ENCODE peak calls at places on chromosomes 7 and 10, in ten cellular contexts. I is endodermal cell; P is ovary; C is Caco-2; A is testis; W is CD8-positive, alpha-beta memory T cell; Y is naive thymus-derived CD4-positive, alpha-beta T cell; T is MM.1S; M is suprapubic skin; E is aorta. H is an unnamed sample. For H3K4me1, the result is how much of the 10 kb centered on the place peaks cover.

GRCh38 chr7:142581341-142581740 is 167.9 kb upstream of the PRSS1 start:
- DNase-seq in I (no peak), P (no peak), C (peak), A (no peak), W (no peak), Y (no peak), T (peak), M (no peak), E (no peak), H (no peak)

GRCh38 chr7:17680026-17680425 is 260.3 kb downstream of the SNX13 start:
- DNase-seq in I (peak), P (no peak), C (no peak), A (peak), W (no peak), Y (no peak), T (no peak), M (peak), E (peak), H (no peak)

GRCh38 chr10:44807451-44807850 is 103.7 kb upstream of the TMEM72 start:
- DNase-seq in I (no peak), P (no peak), C (no peak), A (no peak), W (no peak), Y (no peak), T (no peak), M (no peak), E (no peak), H (no peak)

GRCh38 chr7:17646181-17646956 is 293.9 kb downstream of the SNX13 start:
- DNase-seq in I (no peak), P (no peak), C (no peak), A (no peak), W (no peak), Y (no peak), T (no peak), M (no peak), E (no peak), H (no peak)

GRCh38 chr7:90563286-90563685 is 32.8 kb upstream of the CDK14 start:
- DNase-seq in I (no peak), P (no peak), C (no peak), A (no peak), W (no peak), Y (no peak), T (no peak), M (no peak), E (no peak), H (no peak)

GRCh38 chr10:97866524-97867219 is 17.0 kb downstream of the GOLGA7B start:
- DNase-seq in I (peak), P (no peak), C (no peak), A (no peak), W (no peak), Y (no peak), T (no peak), M (no peak), E (no peak), H (no peak)

GRCh38 chr10:69685802-69686585 is 55.9 kb downstream of the FAM241B start:
- DNase-seq in I (no peak), P (peak), C (no peak), A (peak), W (no peak), Y (no peak), T (no peak), M (no peak), E (peak), H (peak)

GRCh38 chr7:80942261-80943041 is 23.6 kb upstream of the SEMA3C start:
- DNase-seq in I (peak), P (peak), C (peak), A (no peak), W (no peak), Y (no peak), T (peak), M (no peak), E (peak), H (no peak)

GRCh38 chr7:82167568-82168314 is 275.8 kb downstream of the CACNA2D1 start:
- DNase-seq in I (no peak), P (no peak), C (no peak), A (no peak), W (no peak), Y (no peak), T (no peak), M (no peak), E (no peak), H (no peak)

GRCh38 chr10:123165445-123166072 is 11.4 kb downstream of the BUB3 start:
- DNase-seq in I (no peak), P (no peak), C (no peak), A (no peak), W (no peak), Y (no peak), T (no peak), M (no peak), E (no peak), H (no peak)

GRCh38 chr7:21412953-21413352 is 14.9 kb upstream of the SP4 start:
- DNase-seq in I (no peak), P (no peak), C (no peak), A (no peak), W (no peak), Y (no peak), T (no peak), M (no peak), E (no peak), H (no peak)

GRCh38 chr7:26048663-26049062 is 103.3 kb upstream of the NFE2L3 start:
- DNase-seq in I (no peak), P (no peak), C (no peak), A (no peak), W (no peak), Y (no peak), T (no peak), M (no peak), E (no peak), H (no peak)

GRCh38 chr10:24202181-24202570 is 6.8 kb upstream of the KIAA1217 start:
- DNase-seq in I (peak), P (no peak), C (peak), A (no peak), W (no peak), Y (no peak), T (no peak), M (no peak), E (no peak), H (no peak)

GRCh38 chr7:147586526-147586925 is 1004.0 kb upstream of the C7orf33 start:
- DNase-seq in I (peak), P (no peak), C (no peak), A (no peak), W (no peak), Y (no peak), T (no peak), M (no peak), E (no peak), H (no peak)

DNA sequence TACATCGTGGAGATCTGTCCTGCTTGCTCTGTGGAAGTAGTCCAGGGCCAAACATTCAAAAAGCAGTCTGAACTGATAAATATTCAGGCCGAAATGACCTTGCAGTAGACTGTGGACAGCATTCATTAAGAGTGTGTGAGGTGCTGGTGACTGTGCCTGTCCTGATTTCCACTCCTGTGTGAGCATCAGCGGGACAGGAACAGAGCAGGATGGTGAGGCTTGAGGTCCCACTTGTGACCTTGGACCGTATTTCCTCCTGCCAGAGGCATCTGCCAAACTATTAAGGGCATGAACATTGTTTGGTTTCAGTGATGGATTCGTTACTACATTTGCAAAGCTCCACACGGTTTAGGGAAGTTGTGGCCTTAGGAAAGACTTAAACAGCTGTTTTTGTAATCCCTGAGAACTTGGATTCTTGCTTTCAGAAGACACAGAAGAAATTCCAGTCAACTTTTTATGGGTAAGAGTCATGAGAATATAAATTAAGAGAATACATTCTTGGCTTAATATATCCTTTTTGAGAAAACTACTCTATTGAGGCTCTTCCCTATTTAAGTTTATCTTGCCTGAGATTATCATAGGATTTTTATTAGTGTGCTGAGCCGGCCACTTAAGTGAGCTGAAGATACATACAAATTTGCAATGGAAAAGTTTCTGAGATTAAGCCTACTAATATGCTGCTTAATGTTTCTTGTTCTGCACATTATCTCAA is 32.9 kb downstream of the CCNY start:
- DNase-seq in I (no peak), P (no peak), C (no peak), A (no peak), W (no peak), Y (no peak), T (no peak), M (no peak), E (no peak), H (no peak)
- H3K4me1 ChIP-seq in I (under half), P (under half), C (half or more), A (under half), W (under half), Y (under half), T (under half), M (under half), E (under half), H (under half)

DNA sequence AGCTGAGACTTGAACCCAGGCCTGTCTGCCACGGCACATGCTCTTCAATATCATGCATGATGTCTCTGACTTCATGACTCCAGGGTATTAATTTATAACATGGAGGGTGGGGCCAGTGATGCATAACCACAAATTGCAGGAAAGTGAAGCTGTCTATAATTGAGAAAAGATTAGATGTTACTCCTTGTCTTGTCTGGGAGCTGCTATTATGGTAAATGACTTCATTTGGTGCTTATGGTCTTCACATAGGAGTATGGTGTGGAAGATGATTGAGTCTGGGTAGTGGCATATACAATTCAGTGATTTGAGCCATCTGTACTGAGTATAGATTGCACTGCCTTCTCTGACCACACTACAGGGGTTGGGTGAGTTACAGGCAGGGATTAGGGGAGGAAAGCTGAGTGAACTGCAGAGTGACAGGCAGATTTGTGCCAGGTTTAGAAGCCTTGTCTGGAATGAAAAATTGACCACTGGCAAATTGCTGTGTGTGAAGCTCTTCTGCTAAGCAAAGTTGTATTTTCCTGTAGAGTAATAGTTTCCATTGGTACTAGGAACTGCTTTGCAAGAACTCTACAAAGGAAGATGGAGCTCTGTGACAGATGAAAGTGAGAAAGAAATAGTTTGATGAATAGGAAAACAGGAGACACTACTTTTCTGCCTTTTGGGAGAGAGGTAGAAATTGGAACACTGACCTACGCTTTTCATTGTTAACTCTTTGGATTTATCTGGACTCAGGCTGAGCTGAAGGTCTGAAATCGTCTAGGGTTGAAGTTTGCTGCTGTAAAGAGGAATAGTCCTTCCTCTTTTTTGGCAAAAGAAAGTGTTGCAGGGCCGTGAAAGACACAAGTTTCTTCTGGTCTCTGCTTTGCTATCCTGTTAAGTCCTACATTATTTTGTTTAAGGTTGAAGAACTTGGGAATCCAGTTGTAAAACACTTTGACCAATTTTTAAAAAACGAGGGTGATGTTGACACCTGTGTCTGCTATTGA is 2.7 kb downstream of the SND1 start:
- DNase-seq in I (no peak), P (no peak), C (peak), A (no peak), W (no peak), Y (no peak), T (peak), M (no peak), E (no peak), H (no peak)
- H3K4me3 ChIP-seq in I (peak), P (no peak), C (no peak), A (no peak), W (peak), Y (no peak), T (peak), M (no peak), E (no peak), H (peak)

GRCh38 chr10:59880019-59880717 is 26.2 kb downstream of the CCDC6 start:
- DNase-seq in I (no peak), P (no peak), C (no peak), A (no peak), W (no peak), Y (no peak), T (no peak), M (no peak), E (no peak), H (no peak)

GRCh38 chr10:59877191-59877671 is 29.1 kb downstream of the CCDC6 start:
- DNase-seq in I (no peak), P (no peak), C (no peak), A (no peak), W (no peak), Y (no peak), T (no peak), M (no peak), E (no peak), H (no peak)

GRCh38 chr10:59879363-59879935 is 26.9 kb downstream of the CCDC6 start:
- DNase-seq in I (no peak), P (no peak), C (no peak), A (no peak), W (no peak), Y (no peak), T (no peak), M (no peak), E (no peak), H (no peak)

GRCh38 chr10:59878289-59878688 is 28.1 kb downstream of the CCDC6 start:
- DNase-seq in I (no peak), P (no peak), C (no peak), A (no peak), W (no peak), Y (no peak), T (no peak), M (no peak), E (no peak), H (no peak)

GRCh38 chr10:59878915-59879314 is 27.4 kb downstream of the CCDC6 start:
- DNase-seq in I (no peak), P (no peak), C (no peak), A (no peak), W (no peak), Y (no peak), T (no peak), M (no peak), E (no peak), H (no peak)
- H3K4me1 ChIP-seq in I (under half), P (under half), C (under half), A (under half), W (under half), Y (under half), T (under half), M (under half), E (under half), H (under half)

DNA sequence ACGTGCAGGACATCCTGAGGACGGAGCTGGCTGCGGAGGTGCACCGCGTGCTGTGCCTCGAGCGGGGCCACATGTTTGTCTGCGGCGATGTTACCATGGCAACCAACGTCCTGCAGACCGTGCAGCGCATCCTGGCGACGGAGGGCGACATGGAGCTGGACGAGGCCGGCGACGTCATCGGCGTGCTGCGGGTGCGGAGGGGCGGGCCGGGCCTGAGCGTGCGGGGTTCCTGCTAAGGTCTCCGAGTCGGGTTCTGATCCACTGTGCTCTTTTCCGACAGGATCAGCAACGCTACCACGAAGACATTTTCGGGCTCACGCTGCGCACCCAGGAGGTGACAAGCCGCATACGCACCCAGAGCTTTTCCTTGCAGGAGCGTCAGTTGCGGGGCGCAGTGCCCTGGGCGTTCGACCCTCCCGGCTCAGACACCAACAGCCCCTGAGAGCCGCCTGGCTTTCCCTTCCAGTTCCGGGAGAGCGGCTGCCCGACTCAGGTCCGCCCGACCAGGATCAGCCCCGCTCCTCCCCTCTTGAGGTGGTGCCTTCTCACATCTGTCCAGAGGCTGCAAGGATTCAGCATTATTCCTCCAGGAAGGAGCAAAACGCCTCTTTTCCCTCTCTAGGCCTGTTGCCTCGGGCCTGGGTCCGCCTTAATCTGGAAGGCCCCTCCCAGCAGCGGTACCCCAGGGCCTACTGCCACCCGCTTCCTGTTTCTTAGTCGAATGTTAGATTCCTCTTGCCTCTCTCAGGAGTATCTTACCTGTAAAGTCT is 10.4 kb downstream of the ATG9B start:
- DNase-seq in I (peak), P (no peak), C (no peak), A (peak), W (peak), Y (peak), T (peak), M (peak), E (peak), H (peak)
- H3K4me3 ChIP-seq in I (no peak), P (no peak), C (no peak), A (peak), W (peak), Y (peak), T (peak), M (peak), E (no peak), H (peak)

GRCh38 chr7:54662701-54663100 is 96.3 kb downstream of the SEC61G start:
- DNase-seq in I (no peak), P (no peak), C (no peak), A (no peak), W (no peak), Y (no peak), T (no peak), M (no peak), E (no peak), H (no peak)
- H3K4me1 ChIP-seq in I (under half), P (under half), C (under half), A (under half), W (under half), Y (under half), T (under half), M (under half), E (under half), H (under half)

GRCh38 chr10:127907411-127908105 is 655 bp downstream of the PTPRE start:
- DNase-seq in I (peak), P (no peak), C (peak), A (peak), W (no peak), Y (peak), T (no peak), M (peak), E (peak), H (peak)
- H3K4me3 ChIP-seq in I (peak), P (peak), C (peak), A (peak), W (no peak), Y (peak), T (peak), M (peak), E (peak), H (peak)

GRCh38 chr10:29621161-29621560 is 13.6 kb downstream of the SVIL start:
- DNase-seq in I (peak), P (peak), C (no peak), A (peak), W (no peak), Y (no peak), T (no peak), M (peak), E (no peak), H (peak)
- H3K4me1 ChIP-seq in I (under half), P (under half), C (under half), A (under half), W (under half), Y (under half), T (under half), M (under half), E (under half), H (under half)

GRCh38 chr10:63206576-63206975 is 73.4 kb downstream of the NRBF2 start:
- DNase-seq in I (no peak), P (no peak), C (no peak), A (no peak), W (no peak), Y (no peak), T (peak), M (no peak), E (no peak), H (no peak)
- H3K4me3 ChIP-seq in I (no peak), P (no peak), C (no peak), A (no peak), W (no peak), Y (no peak), T (peak), M (peak), E (no peak), H (no peak)

GRCh38 chr10:4186849-4187248 is 401.8 kb upstream of the KLF6 start:
- DNase-seq in I (no peak), P (no peak), C (no peak), A (no peak), W (no peak), Y (no peak), T (no peak), M (no peak), E (no peak), H (no peak)

GRCh38 chr10:4181075-4181474 is 396.1 kb upstream of the KLF6 start:
- DNase-seq in I (no peak), P (no peak), C (no peak), A (no peak), W (no peak), Y (no peak), T (no peak), M (no peak), E (no peak), H (no peak)

GRCh38 chr10:4181690-4182089 is 396.7 kb upstream of the KLF6 start:
- DNase-seq in I (no peak), P (no peak), C (no peak), A (no peak), W (no peak), Y (no peak), T (no peak), M (no peak), E (no peak), H (no peak)

GRCh38 chr10:4188406-4188805 is 403.4 kb upstream of the KLF6 start:
- DNase-seq in I (no peak), P (no peak), C (no peak), A (no peak), W (no peak), Y (no peak), T (no peak), M (no peak), E (no peak), H (no peak)

GRCh38 chr10:4183761-4184261 is 398.8 kb upstream of the KLF6 start:
- DNase-seq in I (no peak), P (no peak), C (no peak), A (no peak), W (no peak), Y (no peak), T (no peak), M (no peak), E (no peak), H (no peak)
- H3K4me1 ChIP-seq in I (under half), P (under half), C (under half), A (under half), W (under half), Y (under half), T (under half), M (under half), E (under half), H (under half)

H was measured in right lobe of liver.